ENCODE peak calls at places on chromosomes 12 and 14, in ten cellular contexts. G, U, R, F, M, P, T, S, Z and I are unnamed samples.

GRCh38 chr14:103897075-103897947 is 30.9 kb upstream of the TDRD9 start:
- DNase-seq in Z (no peak), U (no peak), M (peak; percentile 56), R (peak; percentile 93), G (no peak), F (no peak), T (no peak), S (peak; percentile 45), P (no peak), I (peak; percentile 11)

GRCh38 chr14:72546359-72547035 is 347.4 kb downstream of the DPF3 start:
- DNase-seq in S (no peak), T (no peak), U (no peak), F (no peak), G (no peak), Z (no peak), P (no peak), M (no peak), R (no peak), I (no peak)

GRCh38 chr12:66859751-66860440 is 181.0 kb upstream of the GRIP1 start:
- DNase-seq in R (no peak), F (no peak), G (no peak), T (no peak), S (no peak), P (no peak), M (no peak), Z (no peak), U (no peak), I (no peak)

GRCh38 chr12:112908548-112908947 is 1.8 kb downstream of the OAS1 start:
- DNase-seq in M (no peak), S (no peak), G (peak; percentile 27), P (no peak), F (no peak), U (no peak), Z (no peak), T (no peak), R (no peak), I (no peak)

GRCh38 chr14:76550534-76550933 is 174.6 kb downstream of the ESRRB start:
- DNase-seq in R (no peak), F (no peak), Z (no peak), T (no peak), G (no peak), P (peak; percentile 28), S (no peak), U (no peak), M (no peak), I (no peak)

GRCh38 chr14:59306775-59307174 is 118.3 kb downstream of the DAAM1 start:
- DNase-seq in F (peak; percentile 53), P (no peak), S (no peak), Z (no peak), G (no peak), T (no peak), U (no peak), M (no peak), R (no peak), I (no peak)

GRCh38 chr12:30896461-30896860 is 30.1 kb upstream of the TSPAN11 start:
- DNase-seq in M (no peak), U (no peak), S (no peak), T (no peak), G (peak; percentile 80), R (no peak), Z (no peak), F (no peak), P (no peak), I (no peak)

GRCh38 chr12:111408686-111409402 is 3.1 kb downstream of the SH2B3 start:
- DNase-seq in F (no peak), P (no peak), R (no peak), M (no peak), S (no peak), Z (no peak), T (no peak), G (no peak), U (no peak), I (no peak)

GRCh38 chr12:119432935-119433334 is 98.4 kb downstream of the CCDC60 start:
- DNase-seq in P (no peak), G (no peak), R (no peak), U (no peak), Z (no peak), S (no peak), F (no peak), M (no peak), T (no peak), I (no peak)

GRCh38 chr12:27906658-27907473 is 65.7 kb downstream of the PTHLH start:
- DNase-seq in G (no peak), S (no peak), M (no peak), Z (no peak), P (no peak), T (no peak), U (no peak), R (no peak), F (no peak), I (no peak)

GRCh38 chr14:99976681-99977080 is 88.5 kb upstream of the EVL start:
- DNase-seq in F (no peak), M (no peak), P (no peak), G (no peak), T (no peak), S (no peak), R (no peak), U (no peak), Z (no peak), I (no peak)

GRCh38 chr14:64569108-64570045 is 19.6 kb downstream of the PPP1R36 start:
- DNase-seq in P (no peak), F (peak; percentile 45), M (no peak), Z (peak; percentile 75), S (no peak), G (peak; percentile 89), T (no peak), U (no peak), R (peak; percentile 26), I (no peak)

GRCh38 chr12:81297606-81298005 is 219.7 kb downstream of the ACSS3 start:
- DNase-seq in G (no peak), Z (no peak), U (no peak), F (no peak), M (no peak), P (no peak), S (no peak), T (no peak), R (no peak), I (no peak)

GRCh38 chr12:75690556-75690955 is 179.1 kb upstream of the KRR1 start:
- DNase-seq in Z (no peak), M (no peak), G (peak; percentile 89), T (peak; percentile 95), F (peak; percentile 97), S (no peak), P (no peak), R (no peak), U (no peak), I (no peak)

GRCh38 chr14:94293578-94293924 is 483 bp upstream of the SERPINA10 start:
- DNase-seq in Z (no peak), P (no peak), G (no peak), U (no peak), T (no peak), R (no peak), S (no peak), M (no peak), F (no peak), I (no peak)

GRCh38 chr14:89128616-89129015 is 288.4 kb downstream of the FOXN3 start:
- DNase-seq in T (no peak), U (no peak), M (no peak), G (no peak), R (no peak), Z (no peak), P (no peak), F (no peak), S (no peak), I (no peak)

GRCh38 chr12:123491056-123491455 is 33.1 kb downstream of the SNRNP35 start:
- DNase-seq in R (no peak), S (no peak), T (no peak), M (no peak), U (no peak), P (no peak), F (no peak), G (no peak), Z (no peak), I (no peak)